ENCODE peak calls at places on chromosomes 5 and 9, in four cellular contexts. One of them, this sample, is unnamed.

GRCh38 chr5:110441035-110441434 is 285.4 kb downstream of the TMEM232 start:
- DNase-seq in endothelial cell of umbilical vein: no peak
- DNase-seq in stomach: no peak
- DNase-seq in upper lobe of right lung: no peak
- DNase-seq in this sample: peak; percentile 48

GRCh38 chr9:126503333-126504085 is 110.2 kb upstream of the LMX1B start:
- DNase-seq in stomach: no peak
- DNase-seq in upper lobe of right lung: no peak
- DNase-seq in endothelial cell of umbilical vein: no peak
- DNase-seq in this sample: no peak

GRCh38 chr9:120439147-120439546 is 140.8 kb downstream of the CDK5RAP2 start:
- DNase-seq in stomach: no peak
- DNase-seq in endothelial cell of umbilical vein: no peak
- DNase-seq in upper lobe of right lung: no peak
- DNase-seq in this sample: no peak

GRCh38 chr5:79878721-79879336 is 112.2 kb downstream of the MTX3 start:
- DNase-seq in upper lobe of right lung: no peak
- DNase-seq in stomach: no peak
- DNase-seq in endothelial cell of umbilical vein: no peak
- DNase-seq in this sample: no peak

GRCh38 chr5:132859889-132860437 is 6.3 kb downstream of the GDF9 start:
- DNase-seq in stomach: no peak
- DNase-seq in endothelial cell of umbilical vein: no peak
- DNase-seq in upper lobe of right lung: no peak
- DNase-seq in this sample: no peak

GRCh38 chr9:136047775-136048559 is 47.1 kb downstream of the NACC2 start:
- DNase-seq in stomach: no peak
- DNase-seq in endothelial cell of umbilical vein: peak; percentile 69
- DNase-seq in upper lobe of right lung: peak; percentile 57
- DNase-seq in this sample: no peak

GRCh38 chr5:14893351-14893750 is 21.8 kb upstream of the ANKH start:
- DNase-seq in stomach: no peak
- DNase-seq in upper lobe of right lung: no peak
- DNase-seq in endothelial cell of umbilical vein: no peak
- DNase-seq in this sample: no peak

GRCh38 chr9:127742435-127743088 is 7.5 kb upstream of the TOR2A start:
- DNase-seq in endothelial cell of umbilical vein: no peak
- DNase-seq in stomach: peak; percentile 32
- DNase-seq in upper lobe of right lung: no peak
- DNase-seq in this sample: peak; percentile 78

GRCh38 chr5:44987026-44987425 is 178.3 kb downstream of the MRPS30 start:
- DNase-seq in stomach: no peak
- DNase-seq in upper lobe of right lung: no peak
- DNase-seq in endothelial cell of umbilical vein: no peak
- DNase-seq in this sample: no peak

GRCh38 chr9:4152201-4152600 is 147.7 kb downstream of the GLIS3 start:
- DNase-seq in endothelial cell of umbilical vein: no peak
- DNase-seq in upper lobe of right lung: no peak
- DNase-seq in stomach: no peak
- DNase-seq in this sample: no peak

GRCh38 chr9:4148215-4148561 is 151.7 kb downstream of the GLIS3 start:
- DNase-seq in endothelial cell of umbilical vein: no peak
- DNase-seq in upper lobe of right lung: no peak
- DNase-seq in stomach: no peak
- DNase-seq in this sample: no peak

GRCh38 chr9:4155224-4156026 is 144.4 kb downstream of the GLIS3 start:
- DNase-seq in endothelial cell of umbilical vein: no peak
- DNase-seq in stomach: no peak
- DNase-seq in upper lobe of right lung: no peak
- DNase-seq in this sample: no peak

GRCh38 chr9:4147476-4148214 is 152.2 kb downstream of the GLIS3 start:
- DNase-seq in stomach: no peak
- DNase-seq in endothelial cell of umbilical vein: no peak
- DNase-seq in upper lobe of right lung: no peak
- DNase-seq in this sample: no peak

DNA sequence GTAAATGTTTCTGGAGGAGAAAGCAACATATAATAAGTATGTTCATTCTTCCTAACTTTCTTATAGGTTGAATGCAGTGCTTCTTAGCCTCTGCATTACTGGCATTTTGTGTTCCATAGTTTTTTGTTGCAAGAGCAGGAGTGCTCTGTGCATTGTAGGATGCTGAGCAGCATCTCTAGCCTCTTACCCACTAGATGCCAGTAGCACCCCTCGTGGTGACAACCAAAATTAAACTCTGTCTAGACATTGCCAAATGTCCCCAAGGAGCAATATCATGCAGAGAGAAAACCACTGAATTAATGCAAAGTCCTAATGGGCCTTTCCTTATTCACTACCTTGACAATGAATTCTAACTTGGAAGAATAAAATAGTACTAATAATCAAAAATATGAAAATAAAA is 147.0 kb downstream of the GLIS3 start:
- DNase-seq in endothelial cell of umbilical vein: no peak
- DNase-seq in upper lobe of right lung: no peak
- DNase-seq in stomach: no peak
- DNase-seq in this sample: no peak
- TF ChIP-seq CTCF in endothelial cell of umbilical vein: no peak
- TF ChIP-seq CTCF in upper lobe of right lung: no peak
- TF ChIP-seq CTCF in stomach: no peak
- TF ChIP-seq CTCF in this sample: no peak

GRCh38 chr5:139663207-139663606 is 15.1 kb downstream of the CXXC5 start:
- DNase-seq in stomach: no peak
- DNase-seq in endothelial cell of umbilical vein: no peak
- DNase-seq in upper lobe of right lung: no peak
- DNase-seq in this sample: no peak

GRCh38 chr5:139662617-139663016 is 14.5 kb downstream of the CXXC5 start:
- DNase-seq in endothelial cell of umbilical vein: no peak
- DNase-seq in stomach: no peak
- DNase-seq in upper lobe of right lung: no peak
- DNase-seq in this sample: no peak

GRCh38 chr5:139659673-139660072 is 11.5 kb downstream of the CXXC5 start:
- DNase-seq in stomach: no peak
- DNase-seq in endothelial cell of umbilical vein: peak; percentile 32
- DNase-seq in upper lobe of right lung: peak; percentile 71
- DNase-seq in this sample: no peak

GRCh38 chr5:139660105-139660915 is 12.2 kb downstream of the CXXC5 start:
- DNase-seq in upper lobe of right lung: peak; percentile 91
- DNase-seq in stomach: peak; percentile 92
- DNase-seq in endothelial cell of umbilical vein: peak; percentile 50
- DNase-seq in this sample: peak; percentile 21

GRCh38 chr5:139660916-139661814 is 13.0 kb downstream of the CXXC5 start:
- DNase-seq in endothelial cell of umbilical vein: peak; percentile 83
- DNase-seq in stomach: peak; percentile 87
- DNase-seq in upper lobe of right lung: peak; percentile 93
- DNase-seq in this sample: peak; percentile 92
- H3K4me3 ChIP-seq in endothelial cell of umbilical vein: no peak overlapping the region
- H3K4me3 ChIP-seq in stomach: peak overlapping the region; percentile 35
- H3K4me3 ChIP-seq in upper lobe of right lung: peak overlapping the region; percentile 39
- H3K4me3 ChIP-seq in this sample: peak overlapping the region; percentile 9

DNA sequence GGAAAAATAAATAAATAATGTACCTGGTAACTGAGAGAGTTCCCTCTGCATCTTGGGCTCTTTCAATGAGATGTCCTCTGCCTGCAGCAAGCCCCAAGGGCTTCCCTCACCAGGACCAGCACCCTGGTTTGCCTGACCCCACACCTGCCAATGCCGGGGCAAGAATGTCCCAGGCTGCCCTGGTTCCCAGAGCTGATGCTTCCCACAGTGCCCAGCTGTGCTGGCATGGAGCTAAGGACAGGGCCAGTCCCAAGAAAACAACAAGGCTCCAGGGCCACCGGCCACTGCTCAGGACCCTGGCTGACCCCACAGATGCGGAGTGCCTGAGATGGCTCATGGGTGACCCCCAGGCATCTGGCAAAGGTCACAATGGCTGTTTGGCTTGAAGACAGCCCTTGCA is 123.5 kb downstream of the KCNIP1 start:
- DNase-seq in stomach: no peak
- DNase-seq in endothelial cell of umbilical vein: no peak
- DNase-seq in upper lobe of right lung: no peak
- DNase-seq in this sample: no peak
- TF ChIP-seq CTCF in stomach: no peak
- TF ChIP-seq CTCF in endothelial cell of umbilical vein: no peak
- TF ChIP-seq CTCF in upper lobe of right lung: no peak
- TF ChIP-seq CTCF in this sample: no peak

DNA sequence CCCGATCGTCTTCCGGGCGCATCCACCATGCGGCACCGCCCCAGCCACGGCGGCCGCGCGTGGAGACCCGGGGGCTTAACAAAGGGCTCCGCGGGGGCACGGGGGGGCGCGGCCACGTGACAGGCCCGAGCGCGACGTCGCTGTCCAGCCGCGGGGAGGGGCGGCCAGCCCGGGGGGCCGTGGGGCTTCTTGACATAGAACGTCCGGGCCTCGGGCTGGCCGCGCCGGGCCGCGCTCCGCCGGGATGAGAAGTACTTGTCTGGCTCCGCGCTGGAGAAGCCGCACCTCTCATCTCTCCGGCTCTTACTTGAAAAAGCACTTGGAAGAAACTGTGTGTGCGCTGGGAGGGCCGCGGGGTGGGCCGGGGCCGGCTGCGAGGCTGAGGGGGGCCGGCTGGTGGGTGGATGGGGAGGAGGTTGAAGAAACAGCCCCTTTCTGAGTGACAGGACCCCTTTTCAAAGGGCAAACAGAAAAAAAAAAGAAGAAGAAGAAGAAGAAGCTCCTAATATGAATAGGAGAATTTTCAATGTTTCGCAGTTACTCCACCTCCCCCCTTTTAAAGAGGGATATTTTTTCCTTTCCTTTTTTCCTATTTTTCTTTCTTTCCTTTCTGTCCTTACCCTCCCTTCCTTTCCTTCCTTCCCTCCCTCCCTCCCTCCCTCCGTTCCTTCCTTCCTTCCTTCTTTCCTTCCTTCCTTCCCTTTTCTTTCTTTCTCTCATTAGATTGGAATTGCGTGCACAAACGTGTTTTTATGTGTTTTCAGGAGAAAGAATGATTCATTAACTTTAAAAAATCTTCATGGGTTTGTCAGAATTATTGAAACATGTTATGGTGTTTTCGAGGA is 21.3 kb downstream of the NR2F1 start:
- DNase-seq in upper lobe of right lung: peak; percentile 66
- DNase-seq in endothelial cell of umbilical vein: no peak
- DNase-seq in stomach: no peak
- DNase-seq in this sample: no peak
- H3K4me3 ChIP-seq in upper lobe of right lung: peak overlapping the region; percentile 34
- H3K4me3 ChIP-seq in endothelial cell of umbilical vein: no peak overlapping the region
- H3K4me3 ChIP-seq in stomach: peak overlapping the region; percentile 41
- H3K4me3 ChIP-seq in this sample: peak overlapping the region; percentile 35

GRCh38 chr5:147394273-147394672 is 115.6 kb downstream of the DPYSL3 start:
- DNase-seq in upper lobe of right lung: no peak
- DNase-seq in endothelial cell of umbilical vein: no peak
- DNase-seq in stomach: no peak
- DNase-seq in this sample: no peak
- TF ChIP-seq CTCF in upper lobe of right lung: no peak
- TF ChIP-seq CTCF in endothelial cell of umbilical vein: no peak
- TF ChIP-seq CTCF in stomach: no peak
- TF ChIP-seq CTCF in this sample: no peak

DNA sequence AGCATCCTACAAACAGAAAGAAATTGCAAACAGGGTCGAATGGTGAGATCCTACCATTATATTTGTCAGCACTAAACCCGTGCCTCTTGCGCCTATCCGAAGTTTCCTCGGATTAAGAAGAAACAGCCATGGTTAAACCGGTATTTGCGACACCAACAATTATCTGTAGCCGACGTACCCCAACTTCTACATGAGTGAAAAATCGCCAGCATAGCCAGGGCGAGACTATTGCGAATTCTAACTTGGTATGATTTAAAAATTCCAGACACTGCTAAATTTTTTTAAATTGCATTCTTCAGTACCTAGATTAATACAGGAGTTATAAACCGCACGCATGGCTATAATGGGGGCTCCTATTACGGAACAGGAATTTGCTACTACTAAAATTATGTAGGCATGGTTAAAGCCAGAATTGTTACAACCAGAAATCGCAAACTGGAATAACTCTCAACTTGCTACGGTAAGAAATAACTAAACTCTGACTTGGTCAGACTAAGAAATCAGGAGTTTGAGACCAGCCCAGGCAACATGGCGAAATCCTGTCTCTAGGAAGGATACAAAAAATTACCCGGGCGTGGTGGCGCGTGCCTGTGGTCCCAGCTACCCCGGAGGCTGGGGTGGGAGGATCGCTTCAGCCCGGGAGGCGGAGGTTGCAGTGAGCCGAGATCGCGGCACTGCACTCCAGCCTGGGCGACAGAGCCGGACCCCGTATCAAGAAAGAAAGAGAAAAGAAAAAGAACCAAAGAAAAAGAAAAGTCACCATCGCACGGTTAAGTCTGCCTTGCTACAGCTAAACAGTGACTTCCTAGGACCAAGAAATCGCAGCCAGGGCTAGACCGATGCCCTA is 25.5 kb upstream of the ANXA2R start:
- DNase-seq in endothelial cell of umbilical vein: peak; percentile 66
- DNase-seq in upper lobe of right lung: peak; percentile 86
- DNase-seq in stomach: peak; percentile 52
- DNase-seq in this sample: peak; percentile 78
- H3K4me3 ChIP-seq in endothelial cell of umbilical vein: peak overlapping the region; percentile 76
- H3K4me3 ChIP-seq in upper lobe of right lung: peak overlapping the region; percentile 90
- H3K4me3 ChIP-seq in stomach: peak overlapping the region; percentile 84
- H3K4me3 ChIP-seq in this sample: peak overlapping the region; percentile 93

DNA sequence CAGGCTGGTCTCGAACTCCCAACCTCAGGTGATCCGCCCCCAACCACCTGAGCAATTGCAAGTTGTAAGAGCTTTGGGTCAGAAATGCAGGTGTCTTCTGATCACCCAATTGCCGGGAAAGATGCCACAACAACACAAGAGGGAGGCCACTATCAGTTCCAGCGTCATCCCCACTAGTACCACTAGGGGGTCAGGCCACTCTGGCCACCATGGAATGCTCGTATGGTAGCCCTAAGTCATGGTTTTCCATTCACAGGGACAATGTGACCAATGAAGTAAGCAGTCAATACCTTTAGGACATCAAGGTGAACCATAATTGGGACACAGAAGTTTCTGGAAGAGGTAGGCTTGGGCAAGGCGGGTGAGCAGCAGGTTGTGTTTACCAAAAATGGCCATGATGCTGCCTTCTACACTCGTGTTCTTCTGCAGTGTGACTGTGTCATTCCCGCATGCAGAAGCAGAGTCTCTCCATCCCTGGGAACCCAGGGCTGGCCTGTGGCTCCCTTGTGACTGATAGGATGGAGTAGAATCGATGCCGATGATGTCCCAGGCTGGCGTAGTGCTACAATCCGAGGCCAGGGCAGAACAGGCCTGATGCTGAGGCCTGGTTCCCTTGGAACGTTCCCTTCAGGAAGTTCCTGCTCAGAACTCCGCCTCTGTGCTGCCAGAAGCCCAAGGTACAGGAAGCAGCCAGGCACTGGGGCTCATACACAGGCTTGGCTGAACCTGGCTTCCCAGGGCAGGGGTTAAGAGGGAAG is 42.2 kb upstream of the ANKRD33B start:
- DNase-seq in upper lobe of right lung: no peak
- DNase-seq in endothelial cell of umbilical vein: no peak
- DNase-seq in stomach: no peak
- DNase-seq in this sample: no peak
- TF ChIP-seq CTCF in upper lobe of right lung: no peak
- TF ChIP-seq CTCF in endothelial cell of umbilical vein: peak; percentile 24
- TF ChIP-seq CTCF in stomach: no peak
- TF ChIP-seq CTCF in this sample: peak; percentile 47